ENCODE peak calls at places on chromosomes 12 and 14, in five cellular contexts. One of them, this sample, is unnamed.

GRCh38 chr12:58919271-58920101 is 818 bp downstream of the LRIG3 start:
- DNase-seq in A549: peak; percentile 41
- DNase-seq in K562: no peak
- DNase-seq in HepG2: peak; percentile 27
- DNase-seq in GM12878: no peak
- DNase-seq in this sample: no peak

GRCh38 chr14:79986251-79986650 is 225.1 kb downstream of the DIO2 start:
- DNase-seq in A549: no peak
- DNase-seq in K562: no peak
- DNase-seq in HepG2: no peak
- DNase-seq in GM12878: no peak
- DNase-seq in this sample: no peak

GRCh38 chr12:5267603-5268423 is 164.1 kb upstream of the NTF3 start:
- DNase-seq in A549: no peak
- DNase-seq in K562: no peak
- DNase-seq in HepG2: no peak
- DNase-seq in GM12878: no peak
- DNase-seq in this sample: no peak

GRCh38 chr14:95326987-95327386 is 7.3 kb upstream of the CLMN start:
- DNase-seq in A549: no peak
- DNase-seq in K562: no peak
- DNase-seq in HepG2: no peak
- DNase-seq in GM12878: no peak
- DNase-seq in this sample: no peak

GRCh38 chr12:81896771-81897170 is 137.6 kb upstream of the PPFIA2 start:
- DNase-seq in A549: no peak
- DNase-seq in K562: no peak
- DNase-seq in HepG2: no peak
- DNase-seq in GM12878: no peak
- DNase-seq in this sample: no peak

GRCh38 chr14:98136420-98136819 is 1135.6 kb downstream of the BCL11B start:
- DNase-seq in A549: no peak
- DNase-seq in K562: no peak
- DNase-seq in HepG2: no peak
- DNase-seq in GM12878: no peak
- DNase-seq in this sample: no peak

GRCh38 chr14:42554091-42554490 is 947.4 kb downstream of the LRFN5 start:
- DNase-seq in A549: no peak
- DNase-seq in K562: no peak
- DNase-seq in HepG2: no peak
- DNase-seq in GM12878: no peak
- DNase-seq in this sample: no peak

GRCh38 chr12:47422656-47423055 is 283.2 kb downstream of the RPAP3 start:
- DNase-seq in A549: no peak
- DNase-seq in K562: no peak
- DNase-seq in HepG2: no peak
- DNase-seq in GM12878: no peak
- DNase-seq in this sample: no peak

GRCh38 chr14:90060312-90060964 is 1.4 kb upstream of the KCNK13 start:
- DNase-seq in A549: peak; percentile 64
- DNase-seq in K562: peak; percentile 64
- DNase-seq in HepG2: peak; percentile 34
- DNase-seq in GM12878: no peak
- DNase-seq in this sample: peak; percentile 44

GRCh38 chr12:98253207-98253606 is 262.2 kb upstream of the TMPO start:
- DNase-seq in A549: no peak
- DNase-seq in K562: no peak
- DNase-seq in HepG2: no peak
- DNase-seq in GM12878: no peak
- DNase-seq in this sample: no peak

GRCh38 chr12:117461732-117462131 is 100.3 kb upstream of the NOS1 start:
- DNase-seq in A549: no peak
- DNase-seq in K562: peak; percentile 15
- DNase-seq in HepG2: no peak
- DNase-seq in GM12878: no peak
- DNase-seq in this sample: no peak

GRCh38 chr14:68757618-68758081 is 35.2 kb downstream of the ZFP36L1 start:
- DNase-seq in A549: no peak
- DNase-seq in K562: peak; percentile 69
- DNase-seq in HepG2: peak; percentile 39
- DNase-seq in GM12878: no peak
- DNase-seq in this sample: no peak

GRCh38 chr12:27555928-27556778 is 32.1 kb downstream of the PPFIBP1 start:
- DNase-seq in A549: no peak
- DNase-seq in K562: no peak
- DNase-seq in HepG2: no peak
- DNase-seq in GM12878: no peak
- DNase-seq in this sample: no peak

GRCh38 chr14:64857979-64858740 is 21.5 kb downstream of the SPTB start:
- DNase-seq in A549: no peak
- DNase-seq in K562: no peak
- DNase-seq in HepG2: no peak
- DNase-seq in GM12878: no peak
- DNase-seq in this sample: no peak

GRCh38 chr12:54030889-54031860 is 1.7 kb upstream of the HOXC5 start:
- DNase-seq in A549: no peak
- DNase-seq in K562: no peak
- DNase-seq in HepG2: no peak
- DNase-seq in GM12878: no peak
- DNase-seq in this sample: no peak

GRCh38 chr12:29131539-29131938 is 17.5 kb upstream of the FAR2 start:
- DNase-seq in A549: no peak
- DNase-seq in K562: no peak
- DNase-seq in HepG2: no peak
- DNase-seq in GM12878: no peak
- DNase-seq in this sample: no peak

GRCh38 chr12:108805136-108805535 is 52.2 kb downstream of the SSH1 start:
- DNase-seq in A549: no peak
- DNase-seq in K562: no peak
- DNase-seq in HepG2: no peak
- DNase-seq in GM12878: no peak
- DNase-seq in this sample: no peak

GRCh38 chr12:45458238-45458637 is 242.3 kb downstream of the ANO6 start:
- DNase-seq in A549: no peak
- DNase-seq in K562: no peak
- DNase-seq in HepG2: no peak
- DNase-seq in GM12878: no peak
- DNase-seq in this sample: no peak

GRCh38 chr14:35878272-35879140 is 52.4 kb downstream of the BRMS1L start:
- DNase-seq in A549: peak; percentile 74
- DNase-seq in K562: peak; percentile 28
- DNase-seq in HepG2: no peak
- DNase-seq in GM12878: no peak
- DNase-seq in this sample: no peak

GRCh38 chr12:27703720-27704452 is 6.7 kb upstream of the MRPS35 start:
- DNase-seq in A549: peak; percentile 88
- DNase-seq in K562: peak; percentile 82
- DNase-seq in HepG2: peak; percentile 75
- DNase-seq in GM12878: peak; percentile 43
- DNase-seq in this sample: peak; percentile 85

GRCh38 chr12:27303139-27304111 is 29.2 kb upstream of the BMAL2 start:
- DNase-seq in A549: peak; percentile 12
- DNase-seq in K562: no peak
- DNase-seq in HepG2: no peak
- DNase-seq in GM12878: no peak
- DNase-seq in this sample: no peak

GRCh38 chr12:113831016-113831415 is 135.1 kb downstream of the RBM19 start:
- DNase-seq in A549: no peak
- DNase-seq in K562: no peak
- DNase-seq in HepG2: no peak
- DNase-seq in GM12878: no peak
- DNase-seq in this sample: no peak

GRCh38 chr14:85576161-85576560 is 46.2 kb downstream of the FLRT2 start:
- DNase-seq in A549: no peak
- DNase-seq in K562: no peak
- DNase-seq in HepG2: no peak
- DNase-seq in GM12878: no peak
- DNase-seq in this sample: no peak

GRCh38 chr12:121917950-121918678 is at the start of gene CFAP251:
- DNase-seq in A549: no peak
- DNase-seq in K562: no peak
- DNase-seq in HepG2: no peak
- DNase-seq in GM12878: peak; percentile 50
- DNase-seq in this sample: peak; percentile 88

GRCh38 chr12:93860659-93861373 is 183.6 kb downstream of the CRADD start:
- DNase-seq in A549: no peak
- DNase-seq in K562: no peak
- DNase-seq in HepG2: no peak
- DNase-seq in GM12878: no peak
- DNase-seq in this sample: no peak

DNA sequence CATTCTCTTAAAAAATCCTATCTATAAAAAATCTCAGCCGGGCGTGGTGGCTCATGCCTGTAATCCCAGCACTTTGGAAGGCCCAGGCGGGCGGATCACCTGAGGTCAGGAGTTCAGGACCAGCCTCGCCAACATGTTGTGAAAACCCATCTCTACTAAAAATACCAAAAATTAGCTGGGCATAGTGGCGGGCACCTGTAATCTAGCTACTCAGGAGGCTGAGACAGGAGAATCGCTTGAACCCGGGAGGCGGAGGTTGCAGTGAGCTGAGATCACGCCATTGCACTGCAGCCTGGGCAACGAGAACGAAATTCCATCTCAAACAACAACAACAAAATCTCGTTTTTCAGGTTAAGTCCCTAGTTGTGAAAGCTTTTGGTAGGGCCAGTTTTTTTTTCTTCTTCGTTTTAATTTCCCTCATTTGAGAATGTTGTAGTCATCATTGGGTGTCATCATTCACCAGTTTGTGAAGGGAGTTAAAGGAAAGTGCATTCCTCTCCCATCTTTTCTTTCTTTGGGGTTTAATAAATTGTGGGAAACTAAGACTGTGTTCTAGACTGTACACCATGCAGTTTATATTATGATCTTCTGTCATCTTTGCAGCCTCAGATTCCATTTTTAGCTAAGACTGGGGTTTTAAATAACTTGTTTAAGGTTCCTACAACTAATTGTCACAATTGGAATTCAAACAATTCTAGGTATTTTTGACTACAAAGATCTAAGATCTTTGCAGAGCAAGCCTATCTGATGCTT is 23.9 kb downstream of the MDM2 start:
- DNase-seq in A549: no peak
- DNase-seq in K562: no peak
- DNase-seq in HepG2: no peak
- DNase-seq in GM12878: no peak
- DNase-seq in this sample: no peak
- TF ChIP-seq RAD21 in A549: no peak
- TF ChIP-seq RAD21 in K562: no peak
- TF ChIP-seq RAD21 in HepG2: no peak
- TF ChIP-seq RAD21 in GM12878: no peak
- TF ChIP-seq RAD21 in this sample: no peak

GRCh38 chr12:86683568-86683991 is 427.4 kb upstream of the MGAT4C start:
- DNase-seq in A549: no peak
- DNase-seq in K562: no peak
- DNase-seq in HepG2: no peak
- DNase-seq in GM12878: no peak
- DNase-seq in this sample: no peak
- TF ChIP-seq KDM1A in A549: no peak
- TF ChIP-seq KDM1A in K562: no peak
- TF ChIP-seq KDM1A in HepG2: no peak
- TF ChIP-seq KDM1A in GM12878: no peak
- TF ChIP-seq KDM1A in this sample: no peak

GRCh38 chr14:99158646-99159165 is 113.3 kb downstream of the BCL11B start:
- DNase-seq in A549: no peak
- DNase-seq in K562: no peak
- DNase-seq in HepG2: no peak
- DNase-seq in GM12878: no peak
- DNase-seq in this sample: peak; percentile 41
- TF ChIP-seq RAD21 in A549: no peak
- TF ChIP-seq RAD21 in K562: no peak
- TF ChIP-seq RAD21 in HepG2: no peak
- TF ChIP-seq RAD21 in GM12878: no peak
- TF ChIP-seq RAD21 in this sample: no peak

DNA sequence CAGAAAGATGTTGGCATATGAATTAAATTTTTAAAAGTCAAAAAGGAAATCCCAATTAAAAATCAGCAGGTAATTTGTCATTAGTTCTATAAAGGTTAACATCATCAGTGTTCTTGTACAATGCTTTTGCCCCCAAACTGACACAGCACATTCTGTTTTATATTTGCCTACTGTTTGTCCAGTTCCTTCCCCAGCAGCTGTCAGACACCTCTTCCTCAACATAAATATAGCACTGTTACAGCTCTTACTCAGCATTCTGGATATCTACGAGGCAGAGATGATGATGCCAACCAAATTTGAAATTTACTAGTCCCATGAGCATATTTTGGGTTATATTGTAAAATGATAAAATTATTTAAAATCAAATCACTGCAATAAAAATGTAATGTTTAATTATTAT is 124.6 kb downstream of the SINHCAF start:
- DNase-seq in A549: no peak
- DNase-seq in K562: no peak
- DNase-seq in HepG2: no peak
- DNase-seq in GM12878: no peak
- DNase-seq in this sample: no peak
- TF ChIP-seq KDM1A in A549: no peak
- TF ChIP-seq KDM1A in K562: no peak
- TF ChIP-seq KDM1A in HepG2: no peak
- TF ChIP-seq KDM1A in GM12878: no peak
- TF ChIP-seq KDM1A in this sample: no peak

DNA sequence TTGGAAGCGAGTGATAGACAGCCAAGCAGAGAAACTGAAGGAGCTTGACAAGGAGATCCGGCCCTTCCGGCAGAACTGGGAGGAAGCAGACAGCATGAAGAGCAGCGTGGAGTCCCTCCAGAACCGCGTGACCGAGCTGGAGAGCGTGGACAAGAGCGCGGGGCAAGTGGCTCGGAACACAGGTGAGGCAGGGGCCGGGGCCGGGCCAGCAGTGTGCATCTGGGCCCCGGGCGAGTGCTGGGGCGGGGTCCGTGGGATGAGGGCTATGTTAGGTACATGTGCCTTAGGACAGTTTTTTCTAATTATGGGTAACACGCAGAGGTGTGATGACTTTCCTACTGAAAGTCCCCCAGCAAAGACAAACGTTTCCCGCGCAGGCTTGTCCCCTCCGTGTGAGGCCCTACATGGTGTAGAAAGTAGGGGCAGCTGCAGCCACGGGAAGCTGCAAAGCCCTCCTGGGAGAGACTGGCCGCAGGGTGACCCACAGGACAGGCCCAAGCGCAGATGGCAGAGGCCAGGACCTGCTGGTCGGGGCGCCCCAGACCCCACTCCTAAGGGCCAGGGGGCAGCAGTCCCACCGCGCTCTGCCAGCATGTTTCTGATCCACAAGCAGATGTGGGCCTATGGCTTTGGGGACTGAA is 19.1 kb upstream of the AMN start:
- DNase-seq in A549: no peak
- DNase-seq in K562: no peak
- DNase-seq in HepG2: no peak
- DNase-seq in GM12878: no peak
- DNase-seq in this sample: no peak
- TF ChIP-seq RAD21 in A549: no peak
- TF ChIP-seq RAD21 in K562: no peak
- TF ChIP-seq RAD21 in HepG2: no peak
- TF ChIP-seq RAD21 in GM12878: no peak
- TF ChIP-seq RAD21 in this sample: no peak